ENCODE peak calls at places on chromosome 11, in four cellular contexts. S, F, T and P are unnamed samples.
A peak's percentile ranks its signal among the peaks of the same experiment; 100 is the strongest.

GRCh38 chr11:78472382-78472781 is 54.8 kb upstream of the GAB2 start:
- DNase-seq in S (no peak), F (no peak), T (no peak), P (no peak)

GRCh38 chr11:21814169-21814568 is 378.7 kb upstream of the ANO5 start:
- DNase-seq in S (no peak), F (no peak), T (peak; percentile 26), P (no peak)

GRCh38 chr11:111846640-111847039 is 24.7 kb downstream of the ALG9 start:
- DNase-seq in S (no peak), F (peak; percentile 89), T (no peak), P (peak; percentile 67)

GRCh38 chr11:33622806-33623205 is 77.8 kb downstream of the C11orf91 start:
- DNase-seq in S (no peak), F (no peak), T (no peak), P (no peak)

GRCh38 chr11:113286509-113287497 is 27.6 kb upstream of the TTC12 start:
- DNase-seq in S (no peak), F (no peak), T (no peak), P (no peak)

GRCh38 chr11:68903288-68903630 is 373 bp downstream of the MRPL21 start:
- DNase-seq in S (no peak), F (no peak), T (peak; percentile 9), P (no peak)

GRCh38 chr11:66745356-66746235 is 16.6 kb upstream of the SPTBN2 start:
- DNase-seq in S (no peak), F (no peak), T (peak; percentile 60), P (no peak)

GRCh38 chr11:61811831-61812230 is 5.0 kb downstream of the FADS1 start:
- DNase-seq in S (no peak), F (no peak), T (no peak), P (no peak)

GRCh38 chr11:789951-790350 is at the start of gene CEND1:
- DNase-seq in S (no peak), F (no peak), T (no peak), P (peak; percentile 53)

GRCh38 chr11:31645747-31646146 is 136.2 kb downstream of the ELP4 start:
- DNase-seq in S (no peak), F (peak; percentile 94), T (peak; percentile 83), P (peak; percentile 85)

GRCh38 chr11:125773516-125773915 is 5.1 kb downstream of the PATE2 start:
- DNase-seq in S (no peak), F (peak; percentile 54), T (no peak), P (peak; percentile 35)

GRCh38 chr11:7457211-7457610 is 28.1 kb upstream of the OLFML1 start:
- DNase-seq in S (no peak), F (peak; percentile 92), T (no peak), P (peak; percentile 77)

GRCh38 chr11:107712342-107712741 is 486 bp upstream of the SLN start:
- DNase-seq in S (no peak), F (no peak), T (no peak), P (no peak)

GRCh38 chr11:133197425-133197824 is 334.9 kb downstream of the OPCML start:
- DNase-seq in S (no peak), F (peak; percentile 3), T (peak; percentile 65), P (no peak)

GRCh38 chr11:61769169-61769920 is 16.9 kb downstream of the MYRF start:
- DNase-seq in S (no peak), F (peak; percentile 35), T (no peak), P (peak; percentile 61)

GRCh38 chr11:67354314-67355022 is 1.1 kb upstream of the POLD4 start:
- DNase-seq in S (no peak), F (peak; percentile 98), T (peak; percentile 97), P (peak; percentile 97)

GRCh38 chr11:104873252-104873651 is 25.0 kb downstream of the CASP12 start:
- DNase-seq in S (no peak), F (no peak), T (no peak), P (no peak)

GRCh38 chr11:85132839-85133238 is 494.3 kb downstream of the DLG2 start:
- DNase-seq in S (no peak), F (no peak), T (no peak), P (no peak)

GRCh38 chr11:100687032-100687629 is at the start of gene ARHGAP42:
- DNase-seq in S (peak; percentile 18), F (peak; percentile 71), T (peak; percentile 82), P (peak; percentile 71)

GRCh38 chr11:125883375-125883774 is 4.1 kb upstream of the HYLS1 start:
- DNase-seq in S (no peak), F (no peak), T (no peak), P (no peak)

GRCh38 chr11:70783821-70784220 is 385.5 kb downstream of the CTTN start:
- DNase-seq in S (no peak), F (no peak), T (no peak), P (no peak)